ENCODE peak calls at places on chromosomes 4 and X, in four cellular contexts. S is upper lobe of left lung, Z is heart left ventricle, X is left lung. W is an unnamed sample.

GRCh38 chr4:118033148-118034060 is 882 bp upstream of the NDST3 start:
- DNase-seq in S (peak; percentile 90), Z (peak; percentile 9), X (peak; percentile 36), W (no peak)

GRCh38 chr4:152515678-152516077 is 20.2 kb downstream of the FBXW7 start:
- DNase-seq in S (no peak), Z (no peak), X (no peak), W (no peak)

GRCh38 chr4:184007891-184008290 is 102.8 kb downstream of the STOX2 start:
- DNase-seq in S (no peak), Z (no peak), X (no peak), W (no peak)

GRCh38 chr4:73851293-73851692 is 1.8 kb upstream of the PF4V1 start:
- DNase-seq in S (no peak), Z (no peak), X (no peak), W (no peak)

GRCh38 chr4:16607693-16608092 is 290.8 kb downstream of the LDB2 start:
- DNase-seq in S (no peak), Z (no peak), X (no peak), W (no peak)

GRCh38 chrX:2351999-2352995 is 148.5 kb downstream of the DHRSX start:
- DNase-seq in S (no peak), Z (no peak), X (no peak), W (no peak)

GRCh38 chr4:54439831-54440243 is 210.7 kb downstream of the PDGFRA start:
- DNase-seq in S (no peak), Z (peak; percentile 43), X (peak; percentile 40), W (no peak)

GRCh38 chrX:150334998-150335397 is 28.1 kb upstream of the MAMLD1 start:
- DNase-seq in S (no peak), Z (no peak), X (no peak), W (no peak)

GRCh38 chrX:41559235-41559634 is 112.1 kb downstream of the NYX start:
- DNase-seq in S (no peak), Z (no peak), X (no peak), W (no peak)

GRCh38 chr4:95393821-95394220 is 155.0 kb downstream of the UNC5C start:
- DNase-seq in S (no peak), Z (no peak), X (no peak), W (no peak)

GRCh38 chrX:54950730-54951375 is 30.2 kb downstream of the TRO start:
- DNase-seq in S (no peak), Z (no peak), X (no peak), W (no peak)

GRCh38 chr4:47654972-47655693 is 170.1 kb downstream of the ATP10D start:
- DNase-seq in S (no peak), Z (no peak), X (no peak), W (no peak)

GRCh38 chrX:57977992-57978391 is 67.7 kb upstream of the ZXDA start:
- DNase-seq in S (no peak), Z (no peak), X (no peak), W (no peak)
- H3K27ac ChIP-seq in S (no peak overlapping the region), Z (no peak overlapping the region), X (no peak overlapping the region), W (no peak overlapping the region)

GRCh38 chr4:141563721-141564120 is 72.7 kb upstream of the IL15 start:
- DNase-seq in S (no peak), Z (no peak), X (no peak), W (no peak)
- H3K27ac ChIP-seq in S (no peak overlapping the region), Z (no peak overlapping the region), X (no peak overlapping the region), W (no peak overlapping the region)

DNA sequence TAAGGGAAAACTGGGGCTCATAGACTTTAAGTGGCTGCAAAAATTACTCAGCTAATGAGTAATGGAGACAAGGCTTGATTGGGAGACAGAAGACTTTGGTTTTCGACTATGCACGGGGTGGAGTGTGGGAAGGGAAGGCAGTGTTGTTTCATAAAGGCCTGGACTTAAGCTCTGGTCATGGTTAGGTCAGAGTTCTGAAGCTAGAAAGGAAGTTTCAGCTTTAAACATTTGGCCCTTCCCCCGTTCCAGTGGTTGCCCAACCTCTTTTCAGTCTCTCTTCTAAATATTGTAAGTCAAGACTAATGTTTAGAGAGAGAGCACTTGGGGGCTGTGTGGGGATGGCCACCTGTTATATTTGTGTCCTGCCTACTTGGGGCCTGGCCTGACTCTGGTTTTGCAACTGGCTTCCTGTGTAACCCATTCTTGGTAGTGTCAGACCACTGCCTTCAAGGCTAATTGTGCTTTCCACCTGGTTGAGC is 21.0 kb downstream of the MSN start:
- DNase-seq in S (no peak), Z (no peak), X (no peak), W (no peak)
- H3K27ac ChIP-seq in S (peak overlapping the region; percentile 54), Z (peak overlapping the region; percentile 1), X (no peak overlapping the region), W (peak overlapping the region; percentile 84)

DNA sequence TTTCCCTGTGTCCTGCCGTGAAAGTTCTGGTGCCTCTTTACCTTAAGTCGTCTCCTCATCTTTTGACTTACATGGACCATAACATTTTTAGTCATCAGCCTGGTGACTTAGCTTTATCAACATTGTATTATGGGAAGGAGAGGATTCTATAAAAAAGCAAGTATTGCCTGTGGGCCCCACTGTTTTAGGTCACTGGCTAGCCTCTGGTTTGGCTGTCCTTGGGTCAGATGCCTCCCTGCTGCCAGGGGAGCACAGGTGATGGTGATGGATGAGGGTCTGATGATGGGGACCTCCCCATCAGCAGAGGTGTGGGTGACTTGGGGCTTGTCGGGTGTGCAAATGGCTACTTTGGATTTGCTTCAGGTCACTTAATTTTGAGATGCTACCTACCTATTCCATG is 51.8 kb downstream of the FAM193A start:
- DNase-seq in S (no peak), Z (no peak), X (no peak), W (no peak)
- H3K27ac ChIP-seq in S (no peak overlapping the region), Z (no peak overlapping the region), X (no peak overlapping the region), W (no peak overlapping the region)

GRCh38 chrX:12954376-12954775 is 20.5 kb upstream of the TMSB4X start:
- DNase-seq in S (no peak), Z (no peak), X (no peak), W (no peak)
- H3K27ac ChIP-seq in S (no peak overlapping the region), Z (no peak overlapping the region), X (no peak overlapping the region), W (no peak overlapping the region)

DNA sequence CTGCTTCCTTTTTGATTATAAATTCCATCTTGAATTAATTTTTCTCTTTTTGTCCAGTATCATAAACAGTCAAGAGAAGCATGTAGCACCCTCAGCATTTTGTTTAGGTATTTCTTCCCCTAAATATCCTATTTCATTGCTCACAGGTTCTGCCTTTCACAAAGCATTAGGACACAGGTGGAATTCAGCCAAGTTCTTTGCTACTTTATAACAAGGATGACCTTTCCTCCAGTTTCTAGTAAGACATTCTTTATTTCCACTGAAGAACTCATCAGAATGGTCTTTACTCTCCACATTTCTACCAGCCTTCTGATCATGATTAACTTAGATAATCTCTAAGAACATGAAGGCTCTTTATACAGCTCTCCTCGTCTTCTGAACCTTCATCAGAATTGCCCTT is 7.4 kb downstream of the SLC9B1 start:
- DNase-seq in S (no peak), Z (no peak), X (no peak), W (no peak)
- H3K27ac ChIP-seq in S (peak overlapping the region; percentile 73), Z (no peak overlapping the region), X (peak overlapping the region; percentile 2), W (peak overlapping the region; percentile 24)

DNA sequence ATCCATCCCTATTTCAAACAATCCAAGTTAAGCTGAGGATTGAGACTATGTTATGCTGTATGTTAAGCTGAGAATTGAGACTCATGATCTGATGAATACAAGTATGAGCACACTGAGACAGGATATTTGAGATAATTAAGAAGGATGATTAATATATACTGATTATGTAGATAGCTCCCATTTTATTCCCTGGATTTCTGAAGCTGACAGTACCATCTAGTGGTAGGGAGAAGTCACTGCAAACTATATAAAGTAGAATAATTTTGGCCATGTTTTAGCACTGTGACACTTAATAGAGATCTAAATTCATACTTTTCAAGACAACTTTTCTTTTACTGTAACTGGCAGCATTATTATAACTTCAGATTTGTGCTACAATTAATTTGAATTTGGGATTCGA is 63.8 kb upstream of the HPRT1 start:
- DNase-seq in S (no peak), Z (no peak), X (no peak), W (no peak)
- H3K27ac ChIP-seq in S (no peak overlapping the region), Z (no peak overlapping the region), X (no peak overlapping the region), W (no peak overlapping the region)

W was measured in epithelial cell of prostate.